ENCODE peak calls at places on chromosome 19, in five cellular contexts. N is PC-9, R is BJ, G is body of pancreas, I is kidney epithelial cell. M is an unnamed sample.

GRCh38 chr19:57747472-57747807 is 825 bp downstream of the ZNF776 start:
- DNase-seq in N (no peak), R (no peak), G (no peak), I (no peak), M (no peak)

GRCh38 chr19:8192227-8192820 is 16.8 kb upstream of the CERS4 start:
- DNase-seq in N (no peak), R (no peak), G (no peak), I (no peak), M (no peak)

GRCh38 chr19:19026299-19026971 is 6.9 kb downstream of the SUGP2 start:
- DNase-seq in N (no peak), R (no peak), G (no peak), I (no peak), M (no peak)

GRCh38 chr19:13838943-13839192 is 38.1 kb upstream of the NANOS3 start:
- DNase-seq in N (no peak), R (no peak), G (no peak), I (no peak), M (no peak)

GRCh38 chr19:6233051-6233826 is 46.5 kb downstream of the MLLT1 start:
- DNase-seq in N (no peak), R (no peak), G (peak; percentile 58), I (no peak), M (peak; percentile 75)

GRCh38 chr19:46189971-46190335 is 39.6 kb upstream of the IGFL1 start:
- DNase-seq in N (no peak), R (no peak), G (no peak), I (no peak), M (no peak)

GRCh38 chr19:3184847-3185481 is 766 bp upstream of the NCLN start:
- DNase-seq in N (no peak), R (no peak), G (peak; percentile 75), I (peak; percentile 29), M (peak; percentile 14)

GRCh38 chr19:10887616-10888367 is 16.4 kb downstream of the CARM1 start:
- DNase-seq in N (no peak), R (no peak), G (no peak), I (no peak), M (no peak)

GRCh38 chr19:362154-362553 is 17.6 kb upstream of the MIER2 start:
- DNase-seq in N (no peak), R (no peak), G (no peak), I (no peak), M (no peak)

GRCh38 chr19:48565090-48565489 is 13.1 kb downstream of the SULT2B1 start:
- DNase-seq in N (peak; percentile 31), R (no peak), G (no peak), I (no peak), M (no peak)

GRCh38 chr19:2805991-2806649 is 13.5 kb upstream of the ZNF554 start:
- DNase-seq in N (no peak), R (no peak), G (no peak), I (no peak), M (no peak)

GRCh38 chr19:1393841-1394240 is 7.5 kb downstream of the GAMT start:
- DNase-seq in N (no peak), R (no peak), G (no peak), I (no peak), M (no peak)
- H3K36me3 ChIP-seq in N (no peaks in the 10 kb centered on the region), R (peaks cover 9% of the 10 kb centered on the region), G (peaks cover 13% of the 10 kb centered on the region), I (no peaks in the 10 kb centered on the region), M (peaks cover 41% of the 10 kb centered on the region)

GRCh38 chr19:50420808-50421207 is 2.1 kb downstream of the SPIB start:
- DNase-seq in N (no peak), R (no peak), G (no peak), I (no peak), M (no peak)

GRCh38 chr19:50420127-50420526 is 1.4 kb downstream of the SPIB start:
- DNase-seq in N (no peak), R (no peak), G (no peak), I (no peak), M (no peak)

GRCh38 chr19:50418186-50419021 is at the start of gene SPIB:
- DNase-seq in N (no peak), R (no peak), G (no peak), I (no peak), M (no peak)

GRCh38 chr19:50419022-50419579 is 363 bp downstream of the SPIB start:
- DNase-seq in N (no peak), R (no peak), G (no peak), I (no peak), M (no peak)

GRCh38 chr19:50419580-50420035 is 870 bp downstream of the SPIB start:
- DNase-seq in N (no peak), R (no peak), G (no peak), I (no peak), M (no peak)
- H3K36me3 ChIP-seq in N (no peaks in the 10 kb centered on the region), R (no peaks in the 10 kb centered on the region), G (no peaks in the 10 kb centered on the region), I (no peaks in the 10 kb centered on the region), M (no peaks in the 10 kb centered on the region)

GRCh38 chr19:52662631-52663030 is 24.5 kb upstream of the ZNF83 start:
- DNase-seq in N (peak; percentile 49), R (no peak), G (no peak), I (no peak), M (no peak)
- H3K36me3 ChIP-seq in N (peaks cover 22% of the 10 kb centered on the region), R (peaks cover 1% of the 10 kb centered on the region), G (no peaks in the 10 kb centered on the region), I (peaks cover 2% of the 10 kb centered on the region), M (no peaks in the 10 kb centered on the region)

DNA sequence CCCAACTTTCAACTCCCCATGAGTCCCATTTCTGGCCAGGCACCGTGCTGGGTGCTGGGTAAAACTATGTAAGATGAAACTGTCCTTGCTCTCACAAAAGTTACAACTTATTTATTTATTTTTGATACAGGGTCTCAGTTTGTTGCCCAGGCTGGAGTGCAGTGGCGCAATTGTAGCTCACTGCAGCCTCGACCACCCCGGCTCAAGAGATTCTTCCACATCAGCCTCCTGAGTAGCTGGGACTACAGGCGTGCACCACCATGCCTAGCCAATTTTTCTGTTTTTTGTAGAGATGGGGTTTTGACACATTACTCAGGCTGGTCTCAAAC is 12.9 kb upstream of the CADM4 start:
- DNase-seq in N (no peak), R (no peak), G (no peak), I (no peak), M (no peak)
- H3K36me3 ChIP-seq in N (peaks cover 23% of the 10 kb centered on the region), R (peaks cover 33% of the 10 kb centered on the region), G (no peaks in the 10 kb centered on the region), I (peaks cover 4% of the 10 kb centered on the region), M (no peaks in the 10 kb centered on the region)

GRCh38 chr19:17726914-17727773 is 7.9 kb downstream of the MAP1S start:
- DNase-seq in N (no peak), R (no peak), G (no peak), I (no peak), M (no peak)

GRCh38 chr19:17725422-17726078 is 6.3 kb downstream of the MAP1S start:
- DNase-seq in N (no peak), R (no peak), G (no peak), I (no peak), M (no peak)

GRCh38 chr19:17724655-17725054 is 5.4 kb downstream of the MAP1S start:
- DNase-seq in N (no peak), R (no peak), G (no peak), I (no peak), M (no peak)

GRCh38 chr19:17727843-17728242 is 8.6 kb downstream of the MAP1S start:
- DNase-seq in N (no peak), R (no peak), G (no peak), I (no peak), M (no peak)

DNA sequence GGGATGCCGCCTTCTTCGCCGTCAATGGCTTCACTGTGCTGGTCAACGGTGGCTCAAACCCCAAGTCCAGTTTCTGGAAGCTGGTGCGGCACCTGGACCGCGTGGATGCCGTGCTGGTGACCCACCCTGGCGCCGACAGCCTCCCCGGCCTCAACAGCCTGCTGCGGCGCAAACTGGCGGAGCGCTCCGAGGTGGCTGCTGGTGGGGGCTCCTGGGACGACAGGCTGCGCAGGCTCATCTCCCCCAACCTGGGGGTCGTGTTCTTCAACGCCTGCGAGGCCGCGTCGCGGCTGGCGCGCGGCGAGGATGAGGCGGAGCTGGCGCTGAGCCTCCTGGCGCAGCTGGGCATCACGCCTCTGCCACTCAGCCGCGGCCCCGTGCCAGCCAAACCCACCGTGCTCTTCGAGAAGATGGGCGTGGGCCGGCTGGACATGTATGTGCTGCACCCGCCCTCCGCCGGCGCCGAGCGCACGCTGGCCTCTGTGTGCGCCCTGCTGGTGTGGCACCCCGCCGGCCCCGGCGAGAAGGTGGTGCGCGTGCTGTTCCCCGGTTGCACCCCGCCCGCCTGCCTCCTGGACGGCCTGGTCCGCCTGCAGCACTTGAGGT is 7.0 kb downstream of the MAP1S start:
- DNase-seq in N (no peak), R (no peak), G (no peak), I (no peak), M (no peak)
- H3K36me3 ChIP-seq in N (peaks cover 14% of the 10 kb centered on the region), R (peaks cover 43% of the 10 kb centered on the region), G (peaks cover 6% of the 10 kb centered on the region), I (peaks cover 3% of the 10 kb centered on the region), M (peaks cover 81% of the 10 kb centered on the region)

DNA sequence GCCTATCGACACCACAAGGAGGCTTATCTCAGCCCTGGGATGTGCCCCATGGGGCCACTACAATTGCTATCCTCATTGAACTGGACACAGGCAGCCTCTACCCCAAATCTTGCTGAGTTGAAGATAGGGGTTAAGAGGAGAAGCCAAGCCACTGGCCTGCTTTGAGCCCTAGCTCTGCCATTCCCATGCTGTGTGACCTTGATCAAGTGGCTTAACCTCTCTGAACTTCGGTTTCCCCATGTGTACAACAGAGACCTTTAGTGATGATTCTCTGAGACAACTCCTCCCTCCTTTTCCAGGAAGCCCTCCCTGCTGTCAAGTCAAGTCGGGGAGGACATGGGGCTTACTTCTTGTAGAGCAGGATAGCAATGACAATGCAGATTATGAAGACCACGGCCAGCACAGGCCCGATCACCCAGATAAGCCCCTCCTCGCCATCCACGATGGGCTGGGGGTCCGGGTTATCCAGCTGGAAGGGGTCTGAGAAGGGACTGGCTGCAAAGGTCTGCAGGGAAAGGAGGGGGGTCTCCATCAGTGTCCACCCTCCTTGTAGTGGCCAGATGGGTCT is 121.6 kb downstream of the PTPRS start:
- DNase-seq in N (no peak), R (no peak), G (no peak), I (no peak), M (no peak)
- H3K36me3 ChIP-seq in N (no peaks in the 10 kb centered on the region), R (peaks cover 62% of the 10 kb centered on the region), G (no peaks in the 10 kb centered on the region), I (no peaks in the 10 kb centered on the region), M (peaks cover 87% of the 10 kb centered on the region)

GRCh38 chr19:5108866-5109265 is 140.0 kb downstream of the KDM4B start:
- DNase-seq in N (no peak), R (no peak), G (no peak), I (no peak), M (no peak)
- H3K36me3 ChIP-seq in N (no peaks in the 10 kb centered on the region), R (peaks cover 37% of the 10 kb centered on the region), G (no peaks in the 10 kb centered on the region), I (peaks cover 2% of the 10 kb centered on the region), M (no peaks in the 10 kb centered on the region)

GRCh38 chr19:47268028-47268427 is 6.7 kb upstream of the INAFM1 start:
- DNase-seq in N (no peak), R (no peak), G (no peak), I (no peak), M (no peak)

GRCh38 chr19:47264629-47265028 is 8.3 kb downstream of the CCDC9 start:
- DNase-seq in N (no peak), R (no peak), G (no peak), I (no peak), M (no peak)

GRCh38 chr19:47269596-47269995 is 5.1 kb upstream of the INAFM1 start:
- DNase-seq in N (no peak), R (no peak), G (no peak), I (no peak), M (no peak)

GRCh38 chr19:47267350-47267759 is 7.3 kb upstream of the INAFM1 start:
- DNase-seq in N (no peak), R (no peak), G (no peak), I (no peak), M (no peak)

GRCh38 chr19:47266401-47266885 is 8.2 kb upstream of the INAFM1 start:
- DNase-seq in N (no peak), R (no peak), G (no peak), I (no peak), M (peak; percentile 64)
- H3K36me3 ChIP-seq in N (peaks cover 18% of the 10 kb centered on the region), R (peaks cover 35% of the 10 kb centered on the region), G (peaks cover 16% of the 10 kb centered on the region), I (no peaks in the 10 kb centered on the region), M (no peaks in the 10 kb centered on the region)